ENCODE peak calls at places on chromosomes 5 and 9, in seven cellular contexts. I, C, Q, J, P, V and X are unnamed samples.

GRCh38 chr9:130325921-130326320 is 60.4 kb downstream of the HMCN2 start:
- DNase-seq in I (no peak), C (no peak), Q (no peak), J (no peak), P (no peak), V (no peak), X (no peak)

GRCh38 chr9:138121438-138122050 is 244.0 kb downstream of the CACNA1B start:
- DNase-seq in I (no peak), C (no peak), Q (no peak), J (no peak), P (no peak), V (no peak), X (no peak)

GRCh38 chr5:138488481-138488945 is 23.2 kb downstream of the EGR1 start:
- DNase-seq in I (no peak), C (peak; percentile 68), Q (no peak), J (no peak), P (no peak), V (no peak), X (peak; percentile 51)

GRCh38 chr9:6484210-6484609 is 71.2 kb downstream of the UHRF2 start:
- DNase-seq in I (no peak), C (no peak), Q (no peak), J (no peak), P (no peak), V (no peak), X (no peak)

GRCh38 chr5:148926207-148926606 is 99.8 kb downstream of the ADRB2 start:
- DNase-seq in I (no peak), C (no peak), Q (no peak), J (no peak), P (no peak), V (no peak), X (no peak)

GRCh38 chr5:91591076-91591475 is 208.0 kb upstream of the ARRDC3 start:
- DNase-seq in I (no peak), C (no peak), Q (no peak), J (no peak), P (no peak), V (no peak), X (no peak)

GRCh38 chr5:95081500-95082355 is 203.2 kb downstream of the MCTP1 start:
- DNase-seq in I (peak; percentile 10), C (peak; percentile 89), Q (no peak), J (peak; percentile 26), P (no peak), V (no peak), X (peak; percentile 67)

GRCh38 chr9:108475813-108476212 is 380.0 kb downstream of the ACTL7B start:
- DNase-seq in I (no peak), C (no peak), Q (no peak), J (no peak), P (no peak), V (no peak), X (no peak)

GRCh38 chr9:34089311-34089710 is 37.2 kb downstream of the DCAF12 start:
- DNase-seq in I (no peak), C (no peak), Q (no peak), J (no peak), P (no peak), V (no peak), X (no peak)

GRCh38 chr9:1922026-1922425 is 93.1 kb upstream of the SMARCA2 start:
- DNase-seq in I (no peak), C (no peak), Q (no peak), J (peak; percentile 26), P (no peak), V (no peak), X (no peak)

GRCh38 chr5:138981606-138982005 is 106.5 kb upstream of the LRRTM2 start:
- DNase-seq in I (no peak), C (no peak), Q (no peak), J (no peak), P (peak; percentile 14), V (no peak), X (peak; percentile 28)

GRCh38 chr9:125784286-125785049 is 37.3 kb downstream of the PBX3 start:
- DNase-seq in I (no peak), C (peak; percentile 13), Q (no peak), J (no peak), P (no peak), V (no peak), X (no peak)

GRCh38 chr5:130747556-130747955 is 417.5 kb downstream of the HINT1 start:
- DNase-seq in I (no peak), C (no peak), Q (no peak), J (no peak), P (no peak), V (no peak), X (no peak)

GRCh38 chr5:94693043-94693822 is 74.8 kb downstream of the SLF1 start:
- DNase-seq in I (no peak), C (peak; percentile 93), Q (no peak), J (no peak), P (no peak), V (no peak), X (peak; percentile 50)

GRCh38 chr5:75681125-75681830 is 36.0 kb downstream of the POC5 start:
- DNase-seq in I (no peak), C (peak; percentile 60), Q (peak; percentile 47), J (peak; percentile 21), P (no peak), V (no peak), X (peak; percentile 70)

GRCh38 chr5:126720369-126720768 is 56.6 kb upstream of the LMNB1 start:
- DNase-seq in I (no peak), C (no peak), Q (no peak), J (no peak), P (no peak), V (no peak), X (no peak)

GRCh38 chr9:20863910-20864309 is 167.5 kb downstream of the HACD4 start:
- DNase-seq in I (no peak), C (no peak), Q (no peak), J (no peak), P (no peak), V (no peak), X (no peak)